ENCODE peak calls at places on chromosomes 3 and 15, in four cellular contexts. D, A, G and E are unnamed samples.

GRCh38 chr15:63389902-63390301 is 8.3 kb upstream of the CA12 start:
- DNase-seq in D (no peak), A (no peak), G (peak), E (no peak)

GRCh38 chr3:134347516-134347915 is 26.7 kb downstream of the AMOTL2 start:
- DNase-seq in D (no peak), A (no peak), G (no peak), E (no peak)

GRCh38 chr3:54962200-54962599 is 34.3 kb upstream of the LRTM1 start:
- DNase-seq in D (no peak), A (no peak), G (no peak), E (no peak)

GRCh38 chr3:145094355-145094941 is 1066.5 kb downstream of the PLOD2 start:
- DNase-seq in D (peak), A (peak), G (peak), E (no peak)

GRCh38 chr3:105513042-105513441 is 146.3 kb downstream of the ALCAM start:
- DNase-seq in D (peak), A (peak), G (no peak), E (no peak)

GRCh38 chr15:68791431-68792283 is 29.0 kb downstream of the ANP32A start:
- DNase-seq in D (peak), A (no peak), G (no peak), E (peak)

GRCh38 chr3:14132689-14133088 is 7.8 kb downstream of the TMEM43 start:
- DNase-seq in D (no peak), A (no peak), G (no peak), E (no peak)

GRCh38 chr15:68420186-68420684 is 11.7 kb downstream of the ITGA11 start:
- DNase-seq in D (peak), A (no peak), G (no peak), E (peak)

GRCh38 chr15:69114231-69114937 is 46.1 kb upstream of the GLCE start:
- DNase-seq in D (no peak), A (no peak), G (no peak), E (peak)

GRCh38 chr15:100019601-100020000 is 286.4 kb upstream of the LYSMD4 start:
- DNase-seq in D (no peak), A (no peak), G (no peak), E (no peak)